ENCODE peak calls at places on chromosomes 5 and 9, in four cellular contexts. S, G, R and M are unnamed samples.

GRCh38 chr5:143338658-143339366 is 64.7 kb downstream of the NR3C1 start:
- DNase-seq in R (peak; percentile 82), G (no peak), S (peak; percentile 95), M (no peak)

GRCh38 chr9:90385126-90385525 is 257.5 kb downstream of the DIRAS2 start:
- DNase-seq in S (no peak), G (no peak), R (no peak), M (peak; percentile 60)

GRCh38 chr5:139636975-139637408 is 11.2 kb upstream of the CXXC5 start:
- DNase-seq in R (peak; percentile 51), S (peak; percentile 74), G (no peak), M (no peak)

GRCh38 chr5:72817076-72817476 is 615 bp downstream of the TNPO1 start:
- DNase-seq in R (peak; percentile 88), G (peak; percentile 61), S (peak; percentile 49), M (peak; percentile 47)

GRCh38 chr5:179129607-179130071 is 69.5 kb downstream of the ZNF354C start:
- DNase-seq in S (no peak), G (no peak), R (no peak), M (no peak)

GRCh38 chr5:171469336-171469735 is 49.9 kb downstream of the FGF18 start:
- DNase-seq in G (no peak), S (no peak), R (no peak), M (no peak)

GRCh38 chr9:133763272-133764183 is 25.4 kb upstream of the SARDH start:
- DNase-seq in R (peak; percentile 66), G (peak; percentile 2), S (no peak), M (no peak)

GRCh38 chr5:13809921-13810320 is 134.6 kb downstream of the DNAH5 start:
- DNase-seq in G (no peak), R (no peak), S (no peak), M (no peak)

GRCh38 chr9:79574166-79574565 is 2.4 kb downstream of the TLE4 start:
- DNase-seq in R (no peak), S (peak; percentile 13), G (no peak), M (no peak)

GRCh38 chr9:122498883-122499288 is 11.7 kb upstream of the OR1J2 start:
- DNase-seq in G (peak; percentile 68), S (peak; percentile 81), R (peak; percentile 43), M (peak; percentile 82)

GRCh38 chr9:107940622-107941021 is 451.1 kb upstream of the KLF4 start:
- DNase-seq in R (no peak), S (no peak), G (no peak), M (no peak)

GRCh38 chr9:38066907-38067610 is 2.0 kb downstream of the SHB start:
- DNase-seq in S (peak; percentile 38), R (no peak), G (no peak), M (peak; percentile 32)

GRCh38 chr9:81522721-81523551 is 166.4 kb downstream of the TLE1 start:
- DNase-seq in S (peak; percentile 76), G (peak; percentile 23), R (peak; percentile 66), M (peak; percentile 19)

GRCh38 chr5:43631182-43631910 is 28.4 kb downstream of the NNT start:
- DNase-seq in G (peak; percentile 61), R (peak; percentile 87), S (peak; percentile 75), M (peak; percentile 86)

GRCh38 chr5:92687793-92688467 is 893.1 kb downstream of the NR2F1-AS1 start:
- DNase-seq in R (peak; percentile 78), S (peak; percentile 21), G (peak; percentile 33), M (peak; percentile 25)

GRCh38 chr5:157518963-157519362 is 56.6 kb downstream of the ADAM19 start:
- DNase-seq in S (no peak), G (no peak), R (no peak), M (no peak)

GRCh38 chr9:93091453-93092081 is 4.5 kb upstream of the CARD19 start:
- DNase-seq in G (no peak), S (peak; percentile 85), R (peak; percentile 90), M (no peak)

GRCh38 chr5:103362211-103362610 is 103.6 kb downstream of the MACIR start:
- DNase-seq in G (no peak), R (peak; percentile 72), S (peak; percentile 55), M (no peak)

GRCh38 chr5:133119233-133119711 is 67.5 kb downstream of the HSPA4 start:
- DNase-seq in S (no peak), G (no peak), R (no peak), M (peak; percentile 78)

GRCh38 chr9:121688149-121688680 is 36.8 kb downstream of the DAB2IP start:
- DNase-seq in G (no peak), R (no peak), S (no peak), M (no peak)

GRCh38 chr5:39757121-39757520 is 332.3 kb upstream of the DAB2 start:
- DNase-seq in R (no peak), G (no peak), S (no peak), M (no peak)

GRCh38 chr5:56961746-56962145 is 9.8 kb upstream of the MIER3 start:
- DNase-seq in G (no peak), S (no peak), R (no peak), M (peak; percentile 30)

GRCh38 chr5:163915481-163915961 is 410.1 kb downstream of the MAT2B start:
- DNase-seq in R (peak; percentile 57), S (peak; percentile 5), G (no peak), M (no peak)

GRCh38 chr9:125699870-125700269 is 7.1 kb downstream of the MAPKAP1 start:
- DNase-seq in S (no peak), G (no peak), R (no peak), M (no peak)

GRCh38 chr5:90983148-90983547 is 400.0 kb downstream of the ARRDC3 start:
- DNase-seq in R (peak; percentile 84), G (peak; percentile 71), S (peak; percentile 95), M (peak; percentile 51)

GRCh38 chr9:90825586-90825985 is 24.0 kb downstream of the SYK start:
- DNase-seq in G (no peak), S (no peak), R (no peak), M (no peak)

GRCh38 chr9:134962065-134962997 is 44.6 kb upstream of the FCN1 start:
- DNase-seq in G (no peak), R (no peak), S (no peak), M (peak; percentile 31)

GRCh38 chr5:176578391-176578808 is 29.3 kb downstream of the CDHR2 start:
- DNase-seq in G (peak; percentile 62), S (peak; percentile 77), R (peak; percentile 38), M (peak; percentile 92)

GRCh38 chr5:64333891-64334290 is 168.2 kb downstream of the RNF180 start:
- DNase-seq in S (no peak), R (no peak), G (no peak), M (no peak)

GRCh38 chr9:98998441-98999151 is 54.9 kb downstream of the COL15A1 start:
- DNase-seq in G (peak; percentile 79), R (peak; percentile 56), S (peak; percentile 23), M (peak; percentile 92)

GRCh38 chr5:149371296-149371962 is 7.7 kb downstream of the IL17B start:
- DNase-seq in S (peak; percentile 46), R (peak; percentile 47), G (peak; percentile 78), M (peak; percentile 75)

GRCh38 chr9:34279431-34279830 is 49.6 kb downstream of the KIF24 start:
- DNase-seq in G (peak; percentile 29), S (peak; percentile 83), R (no peak), M (no peak)

GRCh38 chr5:32754251-32754650 is 43.1 kb downstream of the NPR3 start:
- DNase-seq in R (no peak), G (no peak), S (no peak), M (no peak)

GRCh38 chr5:32760091-32760509 is 49.0 kb downstream of the NPR3 start:
- DNase-seq in S (peak; percentile 82), R (peak; percentile 98), G (no peak), M (no peak)
- H3K4me3 ChIP-seq in S (no peak overlapping the region), R (peak overlapping the region; percentile 2), G (no peak overlapping the region), M (no peak overlapping the region)

GRCh38 chr5:131539251-131539650 is 95.8 kb downstream of the RAPGEF6 start:
- DNase-seq in R (no peak), S (no peak), G (no peak), M (no peak)

GRCh38 chr5:131542723-131543122 is 92.3 kb downstream of the RAPGEF6 start:
- DNase-seq in S (no peak), G (no peak), R (no peak), M (no peak)

GRCh38 chr5:131541071-131541470 is 94.0 kb downstream of the RAPGEF6 start:
- DNase-seq in S (no peak), R (peak; percentile 10), G (no peak), M (no peak)

GRCh38 chr5:131538177-131538593 is 96.8 kb downstream of the RAPGEF6 start:
- DNase-seq in R (peak; percentile 83), S (peak; percentile 98), G (no peak), M (no peak)

DNA sequence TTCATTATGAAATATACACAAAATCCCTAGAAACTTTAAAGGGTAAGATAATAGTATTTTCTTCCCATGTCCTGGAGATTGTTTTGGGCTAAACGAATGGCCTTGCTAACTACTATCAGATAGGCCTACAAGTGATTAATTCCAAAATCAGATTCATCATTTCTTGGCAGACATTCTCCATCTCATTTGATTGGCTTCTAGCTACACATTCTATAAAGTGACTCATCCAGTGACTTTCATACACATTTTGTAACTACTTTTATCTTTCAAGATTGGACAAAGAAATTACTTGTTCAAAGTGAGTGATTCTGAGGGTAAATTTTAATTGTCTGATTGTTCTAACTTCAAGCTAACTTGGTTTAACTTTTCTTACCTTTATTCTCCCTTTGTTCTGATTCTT is 93.3 kb downstream of the RAPGEF6 start:
- DNase-seq in R (peak; percentile 73), S (peak; percentile 93), G (no peak), M (no peak)
- H3K4me3 ChIP-seq in R (no peak overlapping the region), S (no peak overlapping the region), G (no peak overlapping the region), M (no peak overlapping the region)

GRCh38 chr5:50439221-50439620 is 1.9 kb downstream of the EMB start:
- DNase-seq in R (no peak), S (no peak), G (no peak), M (no peak)
- H3K4me3 ChIP-seq in R (no peak overlapping the region), S (no peak overlapping the region), G (no peak overlapping the region), M (no peak overlapping the region)

GRCh38 chr5:181170237-181170830 is 22.9 kb downstream of the OR2V2 start:
- DNase-seq in G (peak; percentile 25), S (no peak), R (no peak), M (no peak)
- H3K4me3 ChIP-seq in G (peak overlapping the region; percentile 52), S (peak overlapping the region; percentile 34), R (peak overlapping the region; percentile 31), M (no peak overlapping the region)

GRCh38 chr5:173901705-173902104 is 13.6 kb downstream of the CPEB4 start:
- DNase-seq in G (no peak), R (no peak), S (no peak), M (no peak)

GRCh38 chr5:173902743-173903142 is 14.6 kb downstream of the CPEB4 start:
- DNase-seq in R (no peak), G (no peak), S (peak; percentile 39), M (no peak)

GRCh38 chr5:173907284-173907683 is 19.1 kb downstream of the CPEB4 start:
- DNase-seq in R (no peak), S (no peak), G (no peak), M (no peak)

GRCh38 chr5:173902334-173902733 is 14.2 kb downstream of the CPEB4 start:
- DNase-seq in S (no peak), G (no peak), R (no peak), M (no peak)

GRCh38 chr5:173903396-173904140 is 15.4 kb downstream of the CPEB4 start:
- DNase-seq in S (no peak), G (no peak), R (no peak), M (no peak)
- H3K4me3 ChIP-seq in S (no peak overlapping the region), G (no peak overlapping the region), R (no peak overlapping the region), M (no peak overlapping the region)